ENCODE peak calls at places on chromosomes 1 and 21, in eight cellular contexts. S is astrocyte of the spinal cord, V is coronary artery, E is HFFc6, A is foreskin fibroblast, Z is transverse colon, L is MCF 10A, I is left lung. D is an unnamed sample.

GRCh38 chr21:45998871-45999580 is 17.5 kb downstream of the COL6A1 start:
- DNase-seq in L (no peak), S (no peak), Z (no peak), E (no peak), V (no peak), I (peak), A (no peak), D (no peak)

GRCh38 chr1:41400235-41400634 is 39.0 kb downstream of the FOXO6 start:
- DNase-seq in S (no peak), Z (no peak), E (no peak), V (no peak), L (no peak), A (no peak), I (no peak), D (no peak)

GRCh38 chr1:24707659-24708058 is 37.6 kb upstream of the CLIC4 start:
- DNase-seq in E (peak), I (no peak), S (no peak), A (no peak), L (peak), V (no peak), Z (no peak), D (no peak)

GRCh38 chr21:39463308-39463707 is 11.5 kb downstream of the SH3BGR start:
- DNase-seq in L (no peak), S (no peak), E (no peak), I (no peak), A (no peak), Z (no peak), V (no peak), D (no peak)

GRCh38 chr21:27759820-27760219 is 792.9 kb upstream of the ADAMTS5 start:
- DNase-seq in V (no peak), E (no peak), A (no peak), I (no peak), Z (no peak), L (peak), S (no peak), D (no peak)

GRCh38 chr1:229554886-229555621 is 3.5 kb downstream of the ABCB10 start:
- DNase-seq in L (no peak), Z (no peak), A (no peak), S (no peak), I (no peak), V (no peak), E (no peak), D (no peak)

GRCh38 chr1:21572141-21572540 is 62.9 kb downstream of the ALPL start:
- DNase-seq in V (no peak), S (no peak), L (no peak), E (no peak), Z (no peak), I (no peak), A (no peak), D (no peak)

GRCh38 chr1:99936071-99936470 is 33.7 kb upstream of the SLC35A3 start:
- DNase-seq in I (no peak), S (no peak), Z (no peak), A (no peak), E (no peak), V (no peak), L (no peak), D (no peak)

GRCh38 chr1:175332515-175332914 is 139.9 kb upstream of the KIAA0040 start:
- DNase-seq in I (no peak), L (no peak), V (no peak), S (no peak), Z (no peak), E (no peak), A (no peak), D (no peak)

GRCh38 chr1:229027158-229027557 is 243.8 kb upstream of the RAB4A start:
- DNase-seq in L (no peak), I (no peak), A (no peak), S (no peak), Z (no peak), E (no peak), V (no peak), D (no peak)

GRCh38 chr1:216325946-216326345 is 97.3 kb downstream of the USH2A start:
- DNase-seq in I (no peak), Z (no peak), L (peak), V (no peak), E (no peak), S (peak), A (no peak), D (no peak)

GRCh38 chr1:111516008-111516535 is 12.6 kb upstream of the ADORA3 start:
- DNase-seq in V (peak), L (no peak), Z (peak), A (peak), S (peak), I (no peak), E (peak), D (no peak)

GRCh38 chr1:193498088-193498605 is 311.7 kb upstream of the B3GALT2 start:
- DNase-seq in E (no peak), S (no peak), L (no peak), I (no peak), Z (no peak), V (no peak), A (no peak), D (no peak)

GRCh38 chr1:211577826-211578639 is 928 bp downstream of the SLC30A1 start:
- DNase-seq in I (peak), E (peak), L (peak), A (peak), V (peak), S (peak), Z (peak), D (no peak)

GRCh38 chr1:156492591-156493080 is 7.9 kb downstream of the MEF2D start:
- DNase-seq in A (no peak), Z (peak), L (no peak), V (no peak), S (no peak), I (no peak), E (no peak), D (no peak)

GRCh38 chr1:223503348-223503747 is 110.1 kb downstream of the CCDC185 start:
- DNase-seq in E (no peak), V (no peak), A (no peak), L (no peak), Z (no peak), S (no peak), I (no peak), D (no peak)

GRCh38 chr1:229158317-229159294 is 112.3 kb upstream of the RAB4A start:
- DNase-seq in S (no peak), E (no peak), A (no peak), L (no peak), V (no peak), Z (no peak), I (peak), D (no peak)

GRCh38 chr1:92992877-92993276 is 31.6 kb upstream of the DIPK1A start:
- DNase-seq in I (no peak), L (no peak), S (no peak), E (no peak), A (no peak), V (no peak), Z (no peak), D (no peak)

GRCh38 chr1:245704341-245704740 is 549.6 kb downstream of the KIF26B start:
- DNase-seq in A (no peak), S (no peak), L (peak), V (peak), E (no peak), Z (no peak), I (no peak), D (no peak)

GRCh38 chr1:114010433-114011184 is 31.3 kb downstream of the OLFML3 start:
- DNase-seq in S (no peak), V (no peak), Z (no peak), E (no peak), L (no peak), A (no peak), I (no peak), D (no peak)

GRCh38 chr1:160641323-160642280 is 5.2 kb downstream of the SLAMF1 start:
- DNase-seq in V (no peak), Z (no peak), E (no peak), A (no peak), I (no peak), S (no peak), L (no peak), D (no peak)

GRCh38 chr1:167463856-167464565 is 54.3 kb downstream of the CD247 start:
- DNase-seq in S (no peak), E (no peak), A (no peak), Z (no peak), V (no peak), L (no peak), I (no peak), D (no peak)

GRCh38 chr1:17795836-17796645 is 40.9 kb downstream of the ACTL8 start:
- DNase-seq in Z (no peak), S (no peak), L (no peak), V (peak), E (no peak), I (no peak), A (no peak), D (no peak)

GRCh38 chr1:198934901-198935301 is 296.1 kb downstream of the PTPRC start:
- DNase-seq in E (peak), A (no peak), Z (no peak), L (no peak), S (no peak), V (no peak), I (no peak), D (no peak)

GRCh38 chr1:171934664-171935063 is 93.4 kb downstream of the DNM3 start:
- DNase-seq in V (no peak), A (no peak), E (no peak), S (no peak), L (no peak), Z (no peak), I (no peak), D (no peak)

GRCh38 chr1:221309711-221310110 is 430.5 kb downstream of the HLX start:
- DNase-seq in S (no peak), V (no peak), A (no peak), L (no peak), I (no peak), Z (no peak), E (no peak), D (no peak)

GRCh38 chr1:183097438-183098051 is 74.3 kb downstream of the LAMC1 start:
- DNase-seq in E (peak), Z (no peak), S (peak), L (peak), A (peak), I (no peak), V (no peak), D (peak)

GRCh38 chr1:43074244-43074643 is 97.8 kb downstream of the EBNA1BP2 start:
- DNase-seq in A (no peak), I (no peak), L (peak), Z (no peak), S (no peak), E (no peak), V (no peak), D (no peak)

GRCh38 chr1:202241376-202242079 is 47.9 kb downstream of the LGR6 start:
- DNase-seq in E (no peak), S (no peak), A (no peak), I (no peak), L (peak), V (peak), Z (peak), D (no peak)

GRCh38 chr1:34125721-34126380 is 39.2 kb downstream of the CSMD2 start:
- DNase-seq in A (no peak), S (peak), Z (no peak), I (no peak), V (peak), L (no peak), E (no peak), D (no peak)

GRCh38 chr1:87979079-87979478 is 650.4 kb downstream of the LMO4 start:
- DNase-seq in V (no peak), I (no peak), A (no peak), Z (no peak), E (no peak), S (no peak), L (no peak), D (no peak)

GRCh38 chr1:16115468-16116363 is 40.2 kb downstream of the EPHA2 start:
- DNase-seq in V (no peak), S (no peak), Z (no peak), L (no peak), I (no peak), A (no peak), E (no peak), D (no peak)
- TF ChIP-seq CTCF in V (no peak), S (no peak), Z (no peak), L (no peak), I (no peak), A (no peak), E (no peak), D (no peak)

GRCh38 chr1:27931184-27931583 is 3.6 kb upstream of the SMPDL3B start:
- DNase-seq in E (no peak), A (no peak), L (no peak), V (no peak), I (no peak), S (no peak), Z (no peak), D (no peak)

DNA sequence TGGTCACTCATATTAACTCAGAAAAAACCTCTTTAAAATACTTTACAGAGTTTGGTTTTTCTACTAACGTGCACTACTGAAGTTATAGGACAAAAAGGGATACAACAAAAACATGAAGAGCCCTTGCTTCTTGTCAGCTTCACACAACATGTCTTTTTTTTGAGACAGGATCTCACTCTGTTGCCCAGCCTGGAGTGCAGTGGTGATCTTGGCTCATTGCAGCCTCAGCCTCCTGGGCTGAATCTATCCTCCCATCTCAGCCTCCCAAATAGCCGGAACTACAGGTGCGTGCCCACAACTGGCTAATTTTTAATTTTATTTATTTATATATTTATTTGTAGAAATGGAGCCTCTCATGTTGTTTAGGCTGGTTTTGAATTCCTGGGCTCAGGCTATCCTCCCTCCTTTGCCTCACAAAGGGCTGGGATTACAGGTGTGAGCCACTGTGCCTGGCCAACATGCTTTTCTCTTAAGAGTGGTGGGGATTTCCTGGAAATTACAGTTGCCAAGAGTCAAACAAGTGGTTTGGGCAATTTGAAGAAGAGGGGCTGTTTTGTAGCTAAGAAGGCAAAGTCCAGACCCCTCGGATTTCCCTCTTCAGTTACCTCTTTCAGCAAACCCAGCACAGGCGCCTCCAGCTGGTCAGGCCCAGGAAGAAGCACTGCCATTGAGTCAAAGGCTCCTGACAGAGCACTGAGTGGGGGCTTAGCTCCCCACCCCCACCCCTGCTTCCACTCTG is 6.4 kb upstream of the SMPDL3B start:
- DNase-seq in Z (no peak), V (no peak), S (no peak), A (no peak), E (no peak), L (peak), I (no peak), D (no peak)
- TF ChIP-seq CTCF in Z (no peak), V (no peak), S (peak), A (no peak), E (no peak), L (no peak), I (no peak), D (no peak)

GRCh38 chr1:204455063-204455830 is 39.4 kb downstream of the PIK3C2B start:
- DNase-seq in E (no peak), Z (no peak), V (no peak), I (no peak), S (no peak), L (no peak), A (no peak), D (no peak)
- TF ChIP-seq CTCF in E (no peak), Z (no peak), V (no peak), I (no peak), S (no peak), L (no peak), A (no peak), D (no peak)

DNA sequence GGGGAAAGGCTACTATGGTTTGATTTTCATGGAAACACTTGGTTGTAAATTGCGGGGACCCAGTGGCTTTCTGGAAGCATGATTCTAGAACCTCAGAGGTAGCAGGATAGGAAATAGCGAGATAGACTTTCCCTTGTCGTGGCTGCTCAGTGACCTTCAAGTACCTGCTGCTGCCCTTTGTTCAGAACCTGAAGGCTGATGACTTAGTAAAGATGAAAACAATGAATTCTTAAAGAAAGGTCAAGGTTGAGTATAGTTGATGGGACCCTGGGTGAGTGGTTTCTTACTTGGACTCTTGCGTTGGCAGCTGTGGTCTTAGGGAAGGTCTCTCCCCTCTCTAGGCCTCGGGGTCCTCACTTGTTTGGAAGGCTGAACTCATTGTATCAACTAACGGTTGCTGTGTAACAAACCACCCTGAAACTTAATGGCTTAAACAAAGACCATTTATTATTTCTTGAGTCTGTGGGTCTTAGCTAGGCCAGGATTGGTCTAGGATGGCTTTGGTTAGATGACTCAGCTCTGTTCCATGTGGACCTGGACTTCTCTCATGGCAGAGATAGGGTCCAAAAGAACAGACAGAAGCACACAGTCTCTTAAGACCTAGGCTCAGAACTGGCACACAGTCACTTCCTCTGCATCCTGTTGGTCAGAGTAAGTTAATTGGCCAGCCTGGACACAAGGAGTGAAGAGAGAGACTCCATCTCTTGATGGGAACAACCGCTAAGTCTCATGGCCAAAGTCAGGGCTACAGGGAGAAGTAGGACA is 89.2 kb upstream of the SELENON start:
- DNase-seq in V (no peak), Z (no peak), L (no peak), I (no peak), S (no peak), A (no peak), E (no peak), D (no peak)
- TF ChIP-seq CTCF in V (no peak), Z (no peak), L (no peak), I (no peak), S (no peak), A (no peak), E (no peak), D (no peak)

GRCh38 chr1:217348960-217349664 is 281.8 kb downstream of the GPATCH2 start:
- DNase-seq in Z (no peak), I (no peak), L (no peak), E (no peak), S (no peak), V (no peak), A (no peak), D (no peak)
- TF ChIP-seq CTCF in Z (no peak), I (no peak), L (no peak), E (no peak), S (no peak), V (no peak), A (no peak), D (no peak)

GRCh38 chr1:96843601-96844000 is 122.0 kb downstream of the PTBP2 start:
- DNase-seq in Z (no peak), V (no peak), L (no peak), A (no peak), E (no peak), I (no peak), S (no peak), D (no peak)

GRCh38 chr1:96840396-96840795 is 118.8 kb downstream of the PTBP2 start:
- DNase-seq in E (no peak), S (peak), I (no peak), V (no peak), A (peak), Z (no peak), L (no peak), D (no peak)

GRCh38 chr1:96843196-96843595 is 121.6 kb downstream of the PTBP2 start:
- DNase-seq in I (no peak), L (no peak), Z (no peak), A (peak), V (no peak), S (peak), E (peak), D (peak)

GRCh38 chr1:96842215-96842614 is 120.6 kb downstream of the PTBP2 start:
- DNase-seq in V (no peak), L (no peak), S (no peak), A (no peak), I (no peak), E (no peak), Z (no peak), D (no peak)

DNA sequence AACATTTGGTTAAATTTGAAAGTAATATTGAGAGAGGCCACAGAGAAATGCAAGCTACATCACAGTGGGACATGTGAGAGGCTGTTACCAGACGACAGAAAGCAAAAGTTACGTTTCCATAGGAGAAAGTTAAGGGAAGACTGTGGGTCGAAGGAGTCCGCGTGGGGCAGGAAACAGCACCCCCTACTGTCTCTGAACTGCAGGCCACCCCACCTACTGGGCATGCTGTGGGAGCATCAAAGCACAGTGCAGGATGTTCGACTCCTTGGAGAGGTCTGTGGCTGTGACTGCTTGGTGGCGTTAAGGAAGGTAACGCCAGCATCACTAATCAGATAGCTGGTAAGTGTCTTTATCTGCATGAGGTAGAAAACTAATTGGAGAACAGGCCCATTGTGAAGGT is 123.9 kb downstream of the PTBP2 start:
- DNase-seq in Z (peak), I (no peak), S (no peak), V (no peak), L (peak), A (no peak), E (no peak), D (no peak)
- TF ChIP-seq CTCF in Z (peak), I (peak), S (peak), V (no peak), L (peak), A (peak), E (peak), D (peak)

DNA sequence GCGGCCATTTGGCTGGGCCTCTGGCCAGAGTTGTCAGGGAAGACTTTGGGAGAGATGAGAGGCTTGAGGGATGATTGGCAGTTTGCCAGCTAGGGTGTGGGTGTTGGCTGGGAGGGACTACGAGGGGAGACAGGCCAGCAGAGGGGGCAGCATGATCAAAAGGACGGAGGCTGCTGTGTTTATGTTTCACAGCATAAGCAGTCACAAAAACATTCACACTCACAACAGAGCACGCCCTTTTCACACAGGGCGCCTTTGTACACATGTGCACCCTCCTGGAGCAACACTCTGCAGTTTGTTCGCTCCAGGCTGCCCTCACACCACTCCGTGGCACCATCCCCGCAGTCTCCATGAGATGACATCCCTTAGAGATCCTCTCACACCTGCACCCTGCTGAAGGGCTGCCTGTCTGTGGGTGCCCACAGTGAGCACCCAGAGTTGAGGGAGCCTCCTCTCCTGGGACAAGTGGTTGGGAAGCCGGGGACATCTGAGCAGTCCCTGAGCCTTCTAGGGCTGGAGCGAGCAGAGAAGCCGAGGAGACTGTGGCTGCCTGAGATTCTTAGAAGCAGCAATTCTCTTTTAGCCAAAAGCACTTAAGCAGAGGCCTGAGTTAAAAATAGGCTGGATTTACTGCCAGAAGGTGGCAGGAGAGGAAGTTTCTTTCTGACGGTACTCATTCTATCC is 15.4 kb downstream of the EFNA3 start:
- DNase-seq in L (peak), V (no peak), Z (no peak), A (no peak), E (peak), S (peak), I (no peak), D (no peak)
- TF ChIP-seq CTCF in L (peak), V (peak), Z (peak), A (peak), E (peak), S (peak), I (no peak), D (peak)

D was measured in AG09319.